ENCODE peak calls at places on chromosome X, in five cellular contexts. H is erythroblast; J is HT-29; D is effector CD4-positive, alpha-beta T cell; G is ELR. A is an unnamed sample.

GRCh38 chrX:26613951-26614350 is 398.0 kb downstream of the MAGEB5 start:
- DNase-seq in H (no peak), J (no peak), D (no peak), G (no peak), A (no peak)

GRCh38 chrX:3144651-3145050 is 103.4 kb downstream of the ARSF start:
- DNase-seq in H (no peak), J (no peak), D (no peak), G (no peak), A (no peak)

GRCh38 chrX:141301017-141301416 is 58.7 kb upstream of the SPANXC start:
- DNase-seq in H (no peak), J (no peak), D (no peak), G (no peak), A (no peak)

GRCh38 chrX:121504148-121504547 is 456.7 kb downstream of the GLUD2 start:
- DNase-seq in H (no peak), J (no peak), D (no peak), G (no peak), A (no peak)

GRCh38 chrX:135389243-135389642 is 32.5 kb upstream of the SMIM10L2A start:
- DNase-seq in H (no peak), J (no peak), D (no peak), G (no peak), A (no peak)

GRCh38 chrX:115940888-115941332 is 229.6 kb upstream of the AGTR2 start:
- DNase-seq in H (no peak), J (peak; percentile 82), D (peak; percentile 27), G (no peak), A (peak; percentile 45)

GRCh38 chrX:110051559-110051958 is 48.6 kb downstream of the TMEM164 start:
- DNase-seq in H (no peak), J (no peak), D (no peak), G (no peak), A (no peak)

GRCh38 chrX:15849555-15849954 is 5.1 kb downstream of the AP1S2 start:
- DNase-seq in H (no peak), J (no peak), D (no peak), G (peak; percentile 29), A (no peak)

GRCh38 chrX:17020828-17021821 is 74.7 kb downstream of the REPS2 start:
- DNase-seq in H (no peak), J (no peak), D (no peak), G (no peak), A (no peak)

GRCh38 chrX:34655496-34656258 is 1.4 kb downstream of the TMEM47 start:
- DNase-seq in H (no peak), J (no peak), D (no peak), G (peak; percentile 10), A (no peak)